ENCODE peak calls at places on chromosome 15, in nine cellular contexts. A is mammary epithelial cell, B is astrocyte, Q is foreskin fibroblast, G is AG04450, C is GM13976, N is left ventricle myocardium inferior, U is NB4, H is activated B cell treated with CpG ODN at 0.5 μM for 24 hours. W is an unnamed sample.

GRCh38 chr15:61479601-61480000 is 250.5 kb upstream of the RORA start:
- DNase-seq in N (no peak), A (peak), H (no peak), G (no peak), Q (no peak), B (peak), U (no peak), C (no peak), W (no peak)

GRCh38 chr15:28934645-28935044 is 48.9 kb downstream of the APBA2 start:
- DNase-seq in C (no peak), N (no peak), A (no peak), Q (no peak), B (no peak), U (no peak), G (no peak), H (no peak), W (no peak)

GRCh38 chr15:40633178-40633577 is 39.1 kb downstream of the KNL1 start:
- DNase-seq in A (no peak), N (no peak), Q (peak), G (peak), C (no peak), H (no peak), U (no peak), B (peak), W (no peak)

GRCh38 chr15:70098461-70099166 is 897 bp upstream of the TLE3 start:
- DNase-seq in Q (peak), N (peak), A (peak), U (peak), C (no peak), H (peak), B (no peak), G (no peak), W (peak)

GRCh38 chr15:61880079-61880478 is 180.2 kb downstream of the VPS13C start:
- DNase-seq in U (no peak), C (no peak), A (no peak), H (no peak), N (no peak), Q (no peak), B (no peak), G (no peak), W (no peak)

GRCh38 chr15:57565326-57565725 is 26.4 kb upstream of the MYZAP start:
- DNase-seq in H (no peak), A (peak), Q (no peak), U (peak), G (no peak), B (no peak), N (no peak), C (no peak), W (no peak)

GRCh38 chr15:40233727-40234577 is 4.9 kb upstream of the PAK6 start:
- DNase-seq in C (no peak), U (no peak), A (peak), G (no peak), N (no peak), B (no peak), H (no peak), Q (no peak), W (no peak)

GRCh38 chr15:74222705-74223104 is 13.4 kb upstream of the CCDC33 start:
- DNase-seq in H (no peak), C (no peak), Q (no peak), A (no peak), G (no peak), N (no peak), U (no peak), B (no peak), W (no peak)

GRCh38 chr15:68578960-68579935 is at the start of gene CORO2B:
- DNase-seq in B (peak), C (no peak), G (no peak), A (peak), Q (peak), N (peak), H (peak), U (peak), W (no peak)

GRCh38 chr15:68580883-68581155 is 2.0 kb downstream of the CORO2B start:
- DNase-seq in U (no peak), G (no peak), B (no peak), Q (no peak), N (no peak), C (no peak), A (no peak), H (no peak), W (no peak)

GRCh38 chr15:68576253-68577236 is 2.2 kb upstream of the CORO2B start:
- DNase-seq in A (no peak), U (no peak), H (no peak), Q (no peak), G (no peak), C (no peak), N (no peak), B (no peak), W (no peak)

GRCh38 chr15:68580026-68580882 is 1.5 kb downstream of the CORO2B start:
- DNase-seq in N (peak), G (no peak), C (no peak), H (no peak), U (no peak), A (no peak), Q (no peak), B (no peak), W (no peak)

GRCh38 chr15:68578175-68578959 is 426 bp upstream of the CORO2B start:
- DNase-seq in C (no peak), N (peak), Q (peak), U (peak), G (no peak), H (peak), A (peak), B (peak), W (peak)
- TF ChIP-seq CTCF in C (no peak), N (peak), Q (peak), U (no peak), G (peak), H (no peak), A (peak), B (peak), W (peak)

GRCh38 chr15:91852741-91853500 is 587 bp upstream of the SLCO3A1 start:
- DNase-seq in N (peak), U (peak), B (peak), H (peak), C (peak), A (peak), G (no peak), Q (peak), W (peak)

GRCh38 chr15:91853968-91854943 is 748 bp downstream of the SLCO3A1 start:
- DNase-seq in B (no peak), H (no peak), N (peak), Q (peak), C (peak), G (no peak), A (peak), U (peak), W (peak)

GRCh38 chr15:91855684-91856553 is 2.4 kb downstream of the SLCO3A1 start:
- DNase-seq in Q (no peak), C (no peak), N (no peak), U (peak), G (no peak), H (no peak), B (no peak), A (peak), W (peak)

GRCh38 chr15:91855241-91855640 is 1.7 kb downstream of the SLCO3A1 start:
- DNase-seq in C (no peak), U (no peak), G (no peak), Q (no peak), H (no peak), A (no peak), N (no peak), B (no peak), W (no peak)

GRCh38 chr15:91853501-91853967 is at the start of gene SLCO3A1:
- DNase-seq in A (peak), C (no peak), B (no peak), H (no peak), N (peak), Q (peak), U (peak), G (no peak), W (peak)
- TF ChIP-seq CTCF in A (no peak), C (no peak), B (no peak), H (no peak), N (no peak), Q (no peak), U (no peak), G (no peak), W (no peak)

DNA sequence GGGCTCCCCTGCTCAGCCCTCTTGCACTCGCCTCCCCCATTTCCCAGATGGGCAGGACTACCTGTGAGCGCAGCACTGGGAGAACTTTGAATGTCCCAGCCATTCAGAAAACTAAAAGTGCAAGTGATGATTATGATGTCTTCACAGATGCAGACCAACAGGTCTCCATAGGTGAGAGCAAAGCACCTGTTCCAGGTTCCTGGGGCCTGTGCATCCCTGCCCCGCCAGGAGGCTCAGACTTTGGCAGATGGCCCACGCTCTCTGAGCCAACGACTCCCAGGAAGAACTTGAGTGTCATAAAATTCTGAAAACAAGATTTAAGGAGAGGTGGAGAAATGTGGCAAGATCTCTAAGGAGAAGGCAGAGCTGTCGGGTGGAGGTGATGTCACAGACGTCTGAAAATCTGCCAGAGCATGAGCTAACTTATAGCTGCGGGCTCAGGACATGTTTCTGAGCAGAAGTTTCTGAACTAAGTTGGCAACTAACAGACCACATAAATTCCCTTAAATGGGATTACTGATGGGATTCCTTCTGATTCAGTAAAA is 110.8 kb upstream of the IGF1R start:
- DNase-seq in N (no peak), U (no peak), C (no peak), A (peak), B (no peak), Q (no peak), G (no peak), H (no peak), W (no peak)
- TF ChIP-seq CTCF in N (no peak), U (no peak), C (no peak), A (peak), B (no peak), Q (no peak), G (no peak), H (no peak), W (no peak)

DNA sequence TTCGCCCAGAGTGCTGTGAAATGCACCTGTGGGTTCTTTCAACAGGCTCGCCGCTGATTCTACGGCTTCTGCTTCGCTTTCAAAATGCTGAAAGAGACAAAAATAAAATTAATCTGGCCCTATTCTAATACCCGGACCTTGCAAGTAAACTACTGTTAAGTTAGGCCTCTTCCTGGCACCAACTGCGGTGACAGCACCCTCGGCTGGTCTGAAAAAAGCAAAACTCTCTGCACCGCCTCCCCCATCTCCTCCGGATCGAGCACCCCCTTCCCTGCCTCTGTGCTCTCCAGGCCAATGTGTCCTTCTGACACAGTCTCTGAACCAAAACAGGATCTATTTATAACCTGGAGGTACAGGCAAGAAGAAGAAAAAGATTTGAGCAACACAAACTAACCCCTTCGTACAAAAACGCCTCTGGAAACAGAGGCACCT is 1.1 kb downstream of the ATOSA start:
- DNase-seq in Q (peak), U (peak), B (peak), H (peak), N (peak), G (no peak), C (peak), A (peak), W (peak)
- TF ChIP-seq CTCF in Q (no peak), U (peak), B (peak), H (no peak), N (peak), G (no peak), C (no peak), A (peak), W (peak)

GRCh38 chr15:65304393-65305143 is at the start of gene RNU5B-1:
- DNase-seq in C (peak), B (peak), H (peak), U (peak), Q (peak), N (peak), G (peak), A (peak), W (peak)
- TF ChIP-seq CTCF in C (peak), B (peak), H (no peak), U (peak), Q (peak), N (peak), G (peak), A (peak), W (peak)

GRCh38 chr15:51735611-51736010 is 1.8 kb downstream of the LYSMD2 start:
- DNase-seq in N (no peak), G (no peak), C (no peak), H (no peak), A (no peak), B (no peak), Q (no peak), U (peak), W (no peak)
- TF ChIP-seq CTCF in N (no peak), G (no peak), C (no peak), H (no peak), A (no peak), B (no peak), Q (no peak), U (no peak), W (no peak)

W was measured in lower lobe of right lung.